ENCODE peak calls at places on chromosomes 5 and 9, in nine cellular contexts. I is amniotic stem cell; W is stimulated activated CD4-positive, alpha-beta T cell treated with anti-CD3 and anti-CD28 coated beads, Interleukin-4, amount 100 ng/mL, for 24 hours; X is NCI-H2081; R is ELR; C is T-helper 1 cell; Y is pancreas; V is heart right ventricle; H is kidney epithelial cell. G is an unnamed sample.

GRCh38 chr5:52199833-52200232 is 587.9 kb upstream of the ITGA1 start:
- DNase-seq in I (no peak), W (no peak), X (no peak), R (no peak), C (no peak), Y (no peak), V (no peak), H (no peak), G (no peak)

GRCh38 chr9:18710089-18710488 is 236.1 kb downstream of the ADAMTSL1 start:
- DNase-seq in I (no peak), W (no peak), X (no peak), R (peak), C (no peak), Y (no peak), V (no peak), H (no peak), G (no peak)

GRCh38 chr5:57007349-57007748 is 55.4 kb upstream of the MIER3 start:
- DNase-seq in I (no peak), W (no peak), X (no peak), R (no peak), C (no peak), Y (no peak), V (no peak), H (no peak), G (no peak)

GRCh38 chr5:142472306-142472951 is 147.6 kb upstream of the SPRY4 start:
- DNase-seq in I (peak), W (peak), X (no peak), R (peak), C (no peak), Y (no peak), V (no peak), H (peak), G (no peak)

GRCh38 chr5:138515571-138516275 is 27.3 kb downstream of the ETF1 start:
- DNase-seq in I (no peak), W (no peak), X (no peak), R (no peak), C (no peak), Y (no peak), V (no peak), H (no peak), G (no peak)

GRCh38 chr5:143398451-143399237 is 4.8 kb downstream of the NR3C1 start:
- DNase-seq in I (no peak), W (no peak), X (no peak), R (no peak), C (no peak), Y (no peak), V (no peak), H (no peak), G (no peak)

GRCh38 chr5:179323026-179323571 is 22.2 kb downstream of the ADAMTS2 start:
- DNase-seq in I (no peak), W (no peak), X (no peak), R (no peak), C (no peak), Y (no peak), V (no peak), H (no peak), G (peak)

GRCh38 chr9:127520941-127521918 is 69.9 kb downstream of the LRSAM1 start:
- DNase-seq in I (no peak), W (no peak), X (no peak), R (peak), C (no peak), Y (peak), V (peak), H (no peak), G (no peak)

GRCh38 chr5:82909816-82910215 is 167.4 kb downstream of the TMEM167A start:
- DNase-seq in I (no peak), W (no peak), X (no peak), R (no peak), C (no peak), Y (no peak), V (no peak), H (no peak), G (no peak)

GRCh38 chr9:137303893-137304382 is 1.9 kb upstream of the NRARP start:
- DNase-seq in I (no peak), W (no peak), X (no peak), R (no peak), C (no peak), Y (peak), V (no peak), H (no peak), G (peak)

GRCh38 chr9:135480942-135481315 is 1.3 kb downstream of the PPP1R26 start:
- DNase-seq in I (no peak), W (no peak), X (no peak), R (no peak), C (no peak), Y (no peak), V (no peak), H (no peak), G (no peak)

GRCh38 chr5:146137967-146138403 is 32.6 kb upstream of the PLAC8L1 start:
- DNase-seq in I (no peak), W (no peak), X (no peak), R (no peak), C (no peak), Y (no peak), V (no peak), H (no peak), G (peak)

GRCh38 chr9:95112436-95113280 is 204.9 kb downstream of the FANCC start:
- DNase-seq in I (no peak), W (no peak), X (no peak), R (no peak), C (no peak), Y (peak), V (no peak), H (no peak), G (peak)

GRCh38 chr9:110321055-110321454 is 16.6 kb downstream of the TXNDC8 start:
- DNase-seq in I (no peak), W (no peak), X (no peak), R (no peak), C (no peak), Y (no peak), V (peak), H (no peak), G (no peak)

GRCh38 chr5:97101189-97101910 is 41.1 kb downstream of the LIX1 start:
- DNase-seq in I (no peak), W (no peak), X (no peak), R (no peak), C (no peak), Y (no peak), V (no peak), H (no peak), G (no peak)

GRCh38 chr5:16934669-16935068 is 1.4 kb downstream of the MYO10 start:
- DNase-seq in I (peak), W (no peak), X (no peak), R (peak), C (no peak), Y (no peak), V (no peak), H (no peak), G (no peak)

GRCh38 chr5:50667079-50667652 is 729 bp downstream of the PARP8 start:
- DNase-seq in I (no peak), W (peak), X (peak), R (peak), C (no peak), Y (peak), V (peak), H (no peak), G (peak)

GRCh38 chr9:72271617-72272478 is 93.2 kb downstream of the ZFAND5 start:
- DNase-seq in I (peak), W (peak), X (peak), R (peak), C (peak), Y (no peak), V (peak), H (no peak), G (no peak)

GRCh38 chr9:6234014-6234413 is 18.4 kb downstream of the IL33 start:
- DNase-seq in I (no peak), W (no peak), X (no peak), R (no peak), C (no peak), Y (no peak), V (peak), H (no peak), G (no peak)

GRCh38 chr9:93276973-93277372 is 93.0 kb downstream of the WNK2 start:
- DNase-seq in I (no peak), W (no peak), X (no peak), R (no peak), C (no peak), Y (no peak), V (no peak), H (no peak), G (no peak)

GRCh38 chr5:25160851-25161348 is 516.1 kb upstream of the CDH10 start:
- DNase-seq in I (no peak), W (no peak), X (no peak), R (no peak), C (no peak), Y (no peak), V (no peak), H (no peak), G (no peak)

GRCh38 chr9:82354260-82354659 is 365.7 kb downstream of the SPATA31D1 start:
- DNase-seq in I (peak), W (no peak), X (no peak), R (peak), C (no peak), Y (no peak), V (no peak), H (peak), G (no peak)

GRCh38 chr9:116452634-116453033 is 234.5 kb upstream of the TRIM32 start:
- DNase-seq in I (no peak), W (no peak), X (no peak), R (no peak), C (no peak), Y (no peak), V (no peak), H (no peak), G (no peak)

G was measured in upper lobe of right lung.